ENCODE peak calls at places on chromosomes 11 and 22, in ten cellular contexts. One of them, this sample, is unnamed.

GRCh38 chr22:46507451-46508390 is 29.7 kb downstream of the CELSR1 start:
- DNase-seq in Peyer's patch: no peak
- DNase-seq in ovary: no peak
- DNase-seq in adrenal gland: no peak
- DNase-seq in effector memory CD4-positive, alpha-beta T cell: no peak
- DNase-seq in colonic mucosa: no peak
- DNase-seq in mesenchymal stem cell: no peak
- DNase-seq in cardiac muscle cell: no peak
- DNase-seq in tibial nerve: no peak
- DNase-seq in heart left ventricle: no peak
- DNase-seq in this sample: no peak

GRCh38 chr11:11318961-11319360 is 34.1 kb downstream of the CSNK2A3 start:
- DNase-seq in Peyer's patch: no peak
- DNase-seq in heart left ventricle: no peak
- DNase-seq in effector memory CD4-positive, alpha-beta T cell: no peak
- DNase-seq in cardiac muscle cell: no peak
- DNase-seq in colonic mucosa: no peak
- DNase-seq in tibial nerve: no peak
- DNase-seq in ovary: no peak
- DNase-seq in adrenal gland: no peak
- DNase-seq in mesenchymal stem cell: no peak
- DNase-seq in this sample: no peak

GRCh38 chr22:31496735-31497146 is 405 bp downstream of the SFI1 start:
- DNase-seq in effector memory CD4-positive, alpha-beta T cell: no peak
- DNase-seq in tibial nerve: no peak
- DNase-seq in cardiac muscle cell: no peak
- DNase-seq in ovary: no peak
- DNase-seq in adrenal gland: no peak
- DNase-seq in mesenchymal stem cell: peak; percentile 40
- DNase-seq in heart left ventricle: peak; percentile 35
- DNase-seq in Peyer's patch: no peak
- DNase-seq in colonic mucosa: peak; percentile 54
- DNase-seq in this sample: peak; percentile 58

GRCh38 chr11:104073950-104074349 is 37.5 kb downstream of the DDI1 start:
- DNase-seq in adrenal gland: peak; percentile 53
- DNase-seq in ovary: no peak
- DNase-seq in tibial nerve: no peak
- DNase-seq in cardiac muscle cell: no peak
- DNase-seq in Peyer's patch: no peak
- DNase-seq in effector memory CD4-positive, alpha-beta T cell: no peak
- DNase-seq in heart left ventricle: no peak
- DNase-seq in mesenchymal stem cell: peak; percentile 16
- DNase-seq in colonic mucosa: no peak
- DNase-seq in this sample: no peak

GRCh38 chr11:132101861-132102260 is 731.4 kb downstream of the NTM start:
- DNase-seq in adrenal gland: no peak
- DNase-seq in cardiac muscle cell: no peak
- DNase-seq in colonic mucosa: no peak
- DNase-seq in effector memory CD4-positive, alpha-beta T cell: no peak
- DNase-seq in tibial nerve: no peak
- DNase-seq in ovary: no peak
- DNase-seq in mesenchymal stem cell: no peak
- DNase-seq in Peyer's patch: no peak
- DNase-seq in heart left ventricle: no peak
- DNase-seq in this sample: no peak

GRCh38 chr22:29914165-29914564 is 31.2 kb downstream of the MTMR3 start:
- DNase-seq in heart left ventricle: no peak
- DNase-seq in mesenchymal stem cell: peak; percentile 87
- DNase-seq in ovary: no peak
- DNase-seq in colonic mucosa: no peak
- DNase-seq in cardiac muscle cell: no peak
- DNase-seq in adrenal gland: no peak
- DNase-seq in tibial nerve: no peak
- DNase-seq in Peyer's patch: no peak
- DNase-seq in effector memory CD4-positive, alpha-beta T cell: no peak
- DNase-seq in this sample: no peak

GRCh38 chr22:45515678-45516077 is 13.0 kb downstream of the FBLN1 start:
- DNase-seq in effector memory CD4-positive, alpha-beta T cell: no peak
- DNase-seq in adrenal gland: no peak
- DNase-seq in mesenchymal stem cell: no peak
- DNase-seq in ovary: no peak
- DNase-seq in Peyer's patch: no peak
- DNase-seq in tibial nerve: no peak
- DNase-seq in colonic mucosa: no peak
- DNase-seq in cardiac muscle cell: no peak
- DNase-seq in heart left ventricle: no peak
- DNase-seq in this sample: no peak

GRCh38 chr22:27302501-27302900 is 499.1 kb downstream of the MN1 start:
- DNase-seq in colonic mucosa: no peak
- DNase-seq in heart left ventricle: no peak
- DNase-seq in ovary: no peak
- DNase-seq in cardiac muscle cell: no peak
- DNase-seq in effector memory CD4-positive, alpha-beta T cell: no peak
- DNase-seq in adrenal gland: no peak
- DNase-seq in mesenchymal stem cell: no peak
- DNase-seq in Peyer's patch: no peak
- DNase-seq in tibial nerve: no peak
- DNase-seq in this sample: no peak

GRCh38 chr11:115132829-115133228 is 371.4 kb downstream of the CADM1 start:
- DNase-seq in adrenal gland: peak; percentile 54
- DNase-seq in ovary: no peak
- DNase-seq in tibial nerve: no peak
- DNase-seq in effector memory CD4-positive, alpha-beta T cell: no peak
- DNase-seq in Peyer's patch: peak; percentile 5
- DNase-seq in colonic mucosa: no peak
- DNase-seq in cardiac muscle cell: no peak
- DNase-seq in mesenchymal stem cell: no peak
- DNase-seq in heart left ventricle: no peak
- DNase-seq in this sample: no peak

GRCh38 chr22:29313126-29314071 is 2.1 kb downstream of the RASL10A start:
- DNase-seq in Peyer's patch: peak; percentile 74
- DNase-seq in cardiac muscle cell: no peak
- DNase-seq in effector memory CD4-positive, alpha-beta T cell: no peak
- DNase-seq in heart left ventricle: no peak
- DNase-seq in tibial nerve: peak; percentile 12
- DNase-seq in mesenchymal stem cell: peak; percentile 10
- DNase-seq in colonic mucosa: peak; percentile 43
- DNase-seq in adrenal gland: peak; percentile 79
- DNase-seq in ovary: no peak
- DNase-seq in this sample: no peak

GRCh38 chr11:110606415-110606814 is 105.8 kb downstream of the ARHGAP20 start:
- DNase-seq in mesenchymal stem cell: no peak
- DNase-seq in effector memory CD4-positive, alpha-beta T cell: no peak
- DNase-seq in cardiac muscle cell: peak; percentile 29
- DNase-seq in colonic mucosa: no peak
- DNase-seq in heart left ventricle: no peak
- DNase-seq in adrenal gland: no peak
- DNase-seq in ovary: no peak
- DNase-seq in tibial nerve: no peak
- DNase-seq in Peyer's patch: no peak
- DNase-seq in this sample: no peak

GRCh38 chr11:34267440-34267839 is 90.4 kb downstream of the ABTB2 start:
- DNase-seq in mesenchymal stem cell: no peak
- DNase-seq in ovary: no peak
- DNase-seq in adrenal gland: no peak
- DNase-seq in colonic mucosa: no peak
- DNase-seq in Peyer's patch: no peak
- DNase-seq in heart left ventricle: no peak
- DNase-seq in effector memory CD4-positive, alpha-beta T cell: no peak
- DNase-seq in cardiac muscle cell: no peak
- DNase-seq in tibial nerve: no peak
- DNase-seq in this sample: no peak

GRCh38 chr11:120715239-120715638 is 203.7 kb downstream of the GRIK4 start:
- DNase-seq in adrenal gland: peak; percentile 39
- DNase-seq in mesenchymal stem cell: no peak
- DNase-seq in heart left ventricle: no peak
- DNase-seq in colonic mucosa: no peak
- DNase-seq in tibial nerve: no peak
- DNase-seq in ovary: no peak
- DNase-seq in cardiac muscle cell: no peak
- DNase-seq in Peyer's patch: no peak
- DNase-seq in effector memory CD4-positive, alpha-beta T cell: no peak
- DNase-seq in this sample: no peak

GRCh38 chr11:83971063-83971462 is 684.9 kb upstream of the CCDC90B start:
- DNase-seq in cardiac muscle cell: no peak
- DNase-seq in adrenal gland: peak; percentile 53
- DNase-seq in ovary: no peak
- DNase-seq in Peyer's patch: no peak
- DNase-seq in tibial nerve: no peak
- DNase-seq in mesenchymal stem cell: peak; percentile 20
- DNase-seq in effector memory CD4-positive, alpha-beta T cell: no peak
- DNase-seq in heart left ventricle: no peak
- DNase-seq in colonic mucosa: no peak
- DNase-seq in this sample: no peak

DNA sequence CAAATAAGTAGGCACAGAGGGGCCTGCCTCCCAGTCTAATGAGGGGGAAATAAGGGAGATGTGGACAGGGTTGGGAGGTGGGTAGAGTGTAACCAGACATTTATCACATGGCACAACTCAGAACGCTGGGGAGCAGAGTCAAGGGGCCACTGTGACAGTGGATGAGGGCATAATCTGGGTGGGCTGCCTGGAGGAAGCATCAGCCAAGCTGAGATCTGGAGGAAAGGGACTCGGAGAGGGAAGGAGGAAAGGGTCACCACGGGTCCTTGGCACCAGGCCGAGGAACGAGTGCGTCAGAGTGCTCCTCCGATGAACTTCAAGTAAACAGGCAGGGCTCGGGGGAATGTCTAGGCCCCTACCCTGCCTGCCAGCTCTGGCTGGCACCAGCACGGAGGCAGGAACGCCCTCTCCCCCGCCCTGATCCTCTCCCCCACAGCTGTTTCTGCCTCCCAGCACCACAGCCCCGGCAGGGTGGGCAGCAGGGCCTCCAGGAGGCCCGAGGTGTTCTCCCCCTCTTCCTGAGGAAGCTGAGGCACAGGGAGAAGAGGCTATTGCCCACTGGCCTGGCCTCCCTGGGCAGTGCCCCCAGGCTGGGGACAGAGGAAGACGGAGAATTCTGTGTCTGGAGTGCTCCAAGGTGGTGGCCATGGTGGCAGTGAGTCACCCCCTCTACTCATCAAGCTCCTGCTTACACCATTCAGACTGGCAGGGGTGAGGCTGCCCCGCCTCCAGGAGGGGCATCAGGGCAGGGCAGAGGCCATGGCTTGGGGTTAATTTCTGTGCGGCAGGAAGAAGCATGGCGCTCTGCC is 4.2 kb downstream of the ALDH3B1 start:
- DNase-seq in ovary: peak; percentile 51
- DNase-seq in cardiac muscle cell: no peak
- DNase-seq in effector memory CD4-positive, alpha-beta T cell: no peak
- DNase-seq in mesenchymal stem cell: peak; percentile 73
- DNase-seq in heart left ventricle: no peak
- DNase-seq in tibial nerve: peak; percentile 61
- DNase-seq in adrenal gland: peak; percentile 92
- DNase-seq in Peyer's patch: peak; percentile 81
- DNase-seq in colonic mucosa: peak; percentile 80
- DNase-seq in this sample: no peak
- H3K27ac ChIP-seq in ovary: no peak overlapping the region
- H3K27ac ChIP-seq in cardiac muscle cell: no peak overlapping the region
- H3K27ac ChIP-seq in effector memory CD4-positive, alpha-beta T cell: no peak overlapping the region
- H3K27ac ChIP-seq in mesenchymal stem cell: peak overlapping the region; percentile 8
- H3K27ac ChIP-seq in heart left ventricle: no peak overlapping the region
- H3K27ac ChIP-seq in tibial nerve: peak overlapping the region; percentile 93
- H3K27ac ChIP-seq in adrenal gland: peak overlapping the region; percentile 95
- H3K27ac ChIP-seq in Peyer's patch: no peak overlapping the region
- H3K27ac ChIP-seq in colonic mucosa: peak overlapping the region; percentile 55
- H3K27ac ChIP-seq in this sample: no peak overlapping the region

GRCh38 chr11:128908391-128909246 is 17.5 kb downstream of the KCNJ5 start:
- DNase-seq in colonic mucosa: peak; percentile 70
- DNase-seq in ovary: peak; percentile 51
- DNase-seq in effector memory CD4-positive, alpha-beta T cell: no peak
- DNase-seq in tibial nerve: no peak
- DNase-seq in Peyer's patch: no peak
- DNase-seq in cardiac muscle cell: no peak
- DNase-seq in mesenchymal stem cell: peak; percentile 79
- DNase-seq in adrenal gland: peak; percentile 93
- DNase-seq in heart left ventricle: peak; percentile 84
- DNase-seq in this sample: no peak
- H3K4me3 ChIP-seq in colonic mucosa: no peak overlapping the region
- H3K4me3 ChIP-seq in ovary: no peak overlapping the region
- H3K4me3 ChIP-seq in effector memory CD4-positive, alpha-beta T cell: no peak overlapping the region
- H3K4me3 ChIP-seq in tibial nerve: no peak overlapping the region
- H3K4me3 ChIP-seq in Peyer's patch: no peak overlapping the region
- H3K4me3 ChIP-seq in cardiac muscle cell: no peak overlapping the region
- H3K4me3 ChIP-seq in mesenchymal stem cell: peak overlapping the region; percentile 56
- H3K4me3 ChIP-seq in adrenal gland: peak overlapping the region; percentile 17
- H3K4me3 ChIP-seq in heart left ventricle: no peak overlapping the region
- H3K4me3 ChIP-seq in this sample: no peak overlapping the region

GRCh38 chr11:94546886-94547285 is 3.2 kb downstream of the FUT4 start:
- DNase-seq in Peyer's patch: peak; percentile 59
- DNase-seq in adrenal gland: no peak
- DNase-seq in colonic mucosa: peak; percentile 68
- DNase-seq in heart left ventricle: no peak
- DNase-seq in ovary: no peak
- DNase-seq in tibial nerve: no peak
- DNase-seq in effector memory CD4-positive, alpha-beta T cell: no peak
- DNase-seq in mesenchymal stem cell: no peak
- DNase-seq in cardiac muscle cell: peak; percentile 18
- DNase-seq in this sample: no peak

GRCh38 chr11:94543695-94544581 is at the start of gene FUT4:
- DNase-seq in ovary: peak; percentile 82
- DNase-seq in cardiac muscle cell: peak; percentile 91
- DNase-seq in adrenal gland: peak; percentile 89
- DNase-seq in Peyer's patch: peak; percentile 96
- DNase-seq in heart left ventricle: peak; percentile 90
- DNase-seq in colonic mucosa: peak; percentile 93
- DNase-seq in mesenchymal stem cell: peak; percentile 87
- DNase-seq in effector memory CD4-positive, alpha-beta T cell: peak; percentile 59
- DNase-seq in tibial nerve: peak; percentile 66
- DNase-seq in this sample: peak; percentile 70

GRCh38 chr11:94545641-94546470 is 2.1 kb downstream of the FUT4 start:
- DNase-seq in Peyer's patch: no peak
- DNase-seq in mesenchymal stem cell: no peak
- DNase-seq in tibial nerve: no peak
- DNase-seq in cardiac muscle cell: no peak
- DNase-seq in adrenal gland: no peak
- DNase-seq in colonic mucosa: no peak
- DNase-seq in ovary: no peak
- DNase-seq in effector memory CD4-positive, alpha-beta T cell: no peak
- DNase-seq in heart left ventricle: peak; percentile 26
- DNase-seq in this sample: no peak

GRCh38 chr11:94544832-94545640 is 1.3 kb downstream of the FUT4 start:
- DNase-seq in cardiac muscle cell: no peak
- DNase-seq in effector memory CD4-positive, alpha-beta T cell: no peak
- DNase-seq in ovary: peak; percentile 29
- DNase-seq in mesenchymal stem cell: peak; percentile 28
- DNase-seq in heart left ventricle: peak; percentile 38
- DNase-seq in Peyer's patch: peak; percentile 77
- DNase-seq in adrenal gland: no peak
- DNase-seq in tibial nerve: no peak
- DNase-seq in colonic mucosa: peak; percentile 53
- DNase-seq in this sample: no peak

GRCh38 chr11:94544582-94544831 is 786 bp downstream of the FUT4 start:
- DNase-seq in effector memory CD4-positive, alpha-beta T cell: no peak
- DNase-seq in adrenal gland: no peak
- DNase-seq in ovary: peak; percentile 25
- DNase-seq in mesenchymal stem cell: no peak
- DNase-seq in heart left ventricle: no peak
- DNase-seq in tibial nerve: no peak
- DNase-seq in colonic mucosa: no peak
- DNase-seq in cardiac muscle cell: no peak
- DNase-seq in Peyer's patch: no peak
- DNase-seq in this sample: no peak
- H3K4me1 ChIP-seq in effector memory CD4-positive, alpha-beta T cell: peaks cover 16% of the 10 kb centered on the region
- H3K4me1 ChIP-seq in adrenal gland: peaks cover 6% of the 10 kb centered on the region
- H3K4me1 ChIP-seq in ovary: peaks cover 17% of the 10 kb centered on the region
- H3K4me1 ChIP-seq in mesenchymal stem cell: peaks cover 15% of the 10 kb centered on the region
- H3K4me1 ChIP-seq in heart left ventricle: peaks cover 22% of the 10 kb centered on the region
- H3K4me1 ChIP-seq in tibial nerve: peaks cover 23% of the 10 kb centered on the region
- H3K4me1 ChIP-seq in colonic mucosa: no peaks in the 10 kb centered on the region
- H3K4me1 ChIP-seq in cardiac muscle cell: peaks cover 8% of the 10 kb centered on the region
- H3K4me1 ChIP-seq in Peyer's patch: no peaks in the 10 kb centered on the region
- H3K4me1 ChIP-seq in this sample: peaks cover 29% of the 10 kb centered on the region

GRCh38 chr22:39177791-39178190 is 25.3 kb upstream of the CBX7 start:
- DNase-seq in Peyer's patch: no peak
- DNase-seq in ovary: no peak
- DNase-seq in heart left ventricle: peak; percentile 59
- DNase-seq in effector memory CD4-positive, alpha-beta T cell: no peak
- DNase-seq in adrenal gland: peak; percentile 60
- DNase-seq in mesenchymal stem cell: no peak
- DNase-seq in cardiac muscle cell: no peak
- DNase-seq in colonic mucosa: no peak
- DNase-seq in tibial nerve: no peak
- DNase-seq in this sample: no peak
- H3K27ac ChIP-seq in Peyer's patch: no peak overlapping the region
- H3K27ac ChIP-seq in ovary: no peak overlapping the region
- H3K27ac ChIP-seq in heart left ventricle: peak overlapping the region; percentile 80
- H3K27ac ChIP-seq in effector memory CD4-positive, alpha-beta T cell: no peak overlapping the region
- H3K27ac ChIP-seq in adrenal gland: peak overlapping the region; percentile 66
- H3K27ac ChIP-seq in mesenchymal stem cell: no peak overlapping the region
- H3K27ac ChIP-seq in cardiac muscle cell: no peak overlapping the region
- H3K27ac ChIP-seq in colonic mucosa: no peak overlapping the region
- H3K27ac ChIP-seq in tibial nerve: no peak overlapping the region
- H3K27ac ChIP-seq in this sample: no peak overlapping the region

This sample was measured in naive thymus-derived CD4-positive, alpha-beta T cell.